ENCODE peak calls at places on chromosomes 4 and X, in nine cellular contexts. T is heart left ventricle, K is breast epithelium, F is A549, L is Peyer's patch, B is HCT116, Q is IMR-90, U is uterus, N is sigmoid colon. C is an unnamed sample.

GRCh38 chr4:114807759-114808404 is 209.3 kb downstream of the UGT8 start:
- DNase-seq in B (peak; percentile 42), K (no peak), N (no peak), L (no peak), F (peak; percentile 34), U (no peak), Q (peak; percentile 3), T (no peak), C (peak; percentile 37)

GRCh38 chr4:55592014-55592413 is at the start of gene PDCL2:
- DNase-seq in T (no peak), B (no peak), N (no peak), F (peak; percentile 3), L (no peak), Q (no peak), K (no peak), U (no peak), C (no peak)

GRCh38 chr4:90760059-90760458 is 632.9 kb downstream of the CCSER1 start:
- DNase-seq in N (no peak), K (no peak), Q (no peak), T (no peak), F (no peak), B (no peak), U (no peak), L (no peak), C (no peak)

GRCh38 chrX:67601771-67602170 is 58.0 kb downstream of the AR start:
- DNase-seq in T (no peak), K (no peak), B (no peak), N (no peak), L (no peak), Q (no peak), U (no peak), F (no peak), C (no peak)

GRCh38 chr4:26748805-26749204 is 111.8 kb upstream of the STIM2 start:
- DNase-seq in F (no peak), Q (no peak), T (no peak), N (no peak), B (no peak), L (no peak), U (no peak), K (no peak), C (no peak)

GRCh38 chr4:155703486-155704227 is 37.0 kb downstream of the GUCY1A1 start:
- DNase-seq in Q (peak; percentile 47), F (no peak), N (no peak), T (no peak), K (no peak), U (no peak), B (no peak), L (no peak), C (no peak)

GRCh38 chr4:87375719-87376291 is 15.2 kb downstream of the HSD17B11 start:
- DNase-seq in N (peak; percentile 76), L (no peak), Q (peak; percentile 88), B (peak; percentile 22), T (no peak), K (no peak), U (no peak), F (peak; percentile 72), C (peak; percentile 53)

GRCh38 chrX:48520455-48520854 is 1.2 kb upstream of the EBP start:
- DNase-seq in L (no peak), F (no peak), B (no peak), Q (no peak), T (no peak), N (no peak), K (no peak), U (no peak), C (no peak)

GRCh38 chr4:94354474-94354896 is 11.8 kb upstream of the HPGDS start:
- DNase-seq in Q (no peak), B (no peak), U (no peak), L (no peak), N (no peak), F (no peak), K (no peak), T (no peak), C (no peak)

GRCh38 chr4:36053931-36054330 is 190.4 kb downstream of the ARAP2 start:
- DNase-seq in U (no peak), F (no peak), L (no peak), K (no peak), N (no peak), B (no peak), Q (no peak), T (no peak), C (no peak)

GRCh38 chr4:94357624-94358023 is 15.0 kb upstream of the HPGDS start:
- DNase-seq in K (no peak), Q (peak; percentile 27), T (no peak), B (no peak), F (no peak), U (no peak), N (no peak), L (no peak), C (no peak)

GRCh38 chr4:138655970-138656369 is 359.6 kb upstream of the NOCT start:
- DNase-seq in T (no peak), N (no peak), L (no peak), K (no peak), U (no peak), F (no peak), B (no peak), Q (no peak), C (no peak)

GRCh38 chr4:138658518-138658917 is 357.1 kb upstream of the NOCT start:
- DNase-seq in T (no peak), Q (no peak), F (no peak), L (no peak), N (no peak), U (no peak), K (no peak), B (no peak), C (no peak)

GRCh38 chr4:138663883-138664282 is 351.7 kb upstream of the NOCT start:
- DNase-seq in Q (peak; percentile 11), U (no peak), K (no peak), F (no peak), N (no peak), L (no peak), T (no peak), B (no peak), C (no peak)

GRCh38 chr4:138659041-138659565 is 356.5 kb upstream of the NOCT start:
- DNase-seq in K (no peak), F (no peak), N (no peak), L (no peak), T (no peak), B (no peak), U (no peak), Q (no peak), C (no peak)

GRCh38 chr4:138659640-138660325 is 355.8 kb upstream of the NOCT start:
- DNase-seq in B (no peak), K (no peak), U (no peak), T (no peak), N (no peak), F (no peak), L (no peak), Q (no peak), C (no peak)
- H3K27ac ChIP-seq in B (no peak overlapping the region), K (no peak overlapping the region), U (no peak overlapping the region), T (no peak overlapping the region), N (no peak overlapping the region), F (no peak overlapping the region), L (no peak overlapping the region), Q (no peak overlapping the region), C (no peak overlapping the region)

DNA sequence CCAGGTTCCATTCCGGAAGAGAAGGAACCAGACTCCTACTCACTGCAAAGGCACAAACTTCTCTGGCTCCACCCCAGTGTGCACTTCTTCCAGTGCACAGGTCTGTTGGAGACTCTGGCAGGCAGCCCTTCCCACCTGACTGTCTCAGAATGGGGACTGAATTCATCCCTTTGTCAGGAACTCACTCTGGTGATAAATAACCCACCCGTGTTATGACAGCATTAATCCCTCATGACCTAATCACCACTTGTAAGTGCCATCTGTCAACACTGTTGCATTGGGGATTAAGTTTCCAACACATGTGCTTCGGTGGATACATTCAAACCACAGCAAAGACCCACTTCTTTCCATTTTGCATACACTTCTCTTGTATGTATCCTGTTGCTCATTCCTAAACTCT is 1002.9 kb upstream of the IGFBP7 start:
- DNase-seq in U (no peak), K (no peak), B (no peak), L (no peak), Q (no peak), T (no peak), N (no peak), F (no peak), C (no peak)
- TF ChIP-seq POLR2A in U (no peak), K (no peak), B (no peak), L (no peak), Q (no peak), T (no peak), N (no peak), F (no peak), C (no peak)

GRCh38 chr4:74474345-74475099 is 29.6 kb downstream of the AREG start:
- DNase-seq in K (no peak), F (no peak), B (no peak), Q (peak; percentile 77), N (no peak), L (no peak), U (no peak), T (no peak), C (no peak)

GRCh38 chr4:74475946-74476345 is 31.0 kb downstream of the AREG start:
- DNase-seq in F (no peak), U (no peak), T (no peak), K (no peak), L (no peak), N (no peak), B (no peak), Q (no peak), C (no peak)

GRCh38 chr4:74471228-74471627 is 26.3 kb downstream of the AREG start:
- DNase-seq in K (no peak), B (no peak), U (no peak), N (no peak), Q (no peak), F (no peak), L (no peak), T (no peak), C (no peak)

GRCh38 chr4:74479009-74479408 is 34.1 kb downstream of the AREG start:
- DNase-seq in F (no peak), B (no peak), U (no peak), L (no peak), Q (no peak), K (no peak), N (no peak), T (no peak), C (no peak)

GRCh38 chr4:74473155-74473811 is 28.3 kb downstream of the AREG start:
- DNase-seq in U (no peak), K (no peak), F (peak; percentile 36), T (no peak), B (no peak), N (no peak), Q (peak; percentile 91), L (no peak), C (no peak)
- H3K27ac ChIP-seq in U (no peak overlapping the region), K (no peak overlapping the region), F (peak overlapping the region; percentile 63), T (no peak overlapping the region), B (no peak overlapping the region), N (no peak overlapping the region), Q (peak overlapping the region; percentile 4), L (no peak overlapping the region), C (no peak overlapping the region)

DNA sequence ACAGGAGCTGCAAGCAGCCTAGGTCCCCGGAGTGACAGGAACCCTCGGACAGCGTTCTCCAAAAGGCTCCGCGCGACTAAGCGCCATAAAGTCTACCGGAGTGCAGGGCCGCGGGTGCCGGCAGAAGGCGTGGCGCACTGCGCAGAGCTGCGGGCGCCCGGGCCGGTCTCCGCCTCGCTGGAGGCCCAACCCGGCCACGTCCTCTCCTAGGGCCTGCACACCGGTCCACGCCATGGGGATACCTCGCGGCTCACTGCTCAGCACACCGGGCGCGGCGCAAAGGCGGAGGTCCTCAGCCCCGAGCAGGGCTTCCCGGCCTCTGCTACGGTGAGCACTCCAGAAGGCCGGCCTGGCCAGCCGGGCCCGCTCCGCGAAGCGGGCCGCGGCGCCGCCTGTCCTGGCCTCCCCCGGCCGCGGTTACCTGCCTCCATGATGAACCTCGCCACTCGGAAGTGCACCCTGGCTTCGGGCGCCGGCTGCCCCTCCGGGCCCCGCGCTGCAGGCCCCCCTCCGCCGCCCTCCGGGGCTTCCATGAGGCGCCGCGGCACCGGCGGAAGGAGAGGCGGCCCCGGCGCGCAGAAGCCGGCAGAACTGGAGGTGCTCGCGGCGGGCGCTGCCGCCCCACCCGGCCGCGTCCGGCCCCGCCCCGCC is at the start of gene CCNQ:
- DNase-seq in K (no peak), B (no peak), Q (peak; percentile 10), F (peak; percentile 32), N (no peak), U (no peak), L (no peak), T (no peak), C (peak; percentile 31)
- TF ChIP-seq POLR2A in K (no peak), B (no peak), Q (peak; percentile 63), F (peak; percentile 50), N (no peak), U (no peak), L (peak; percentile 50), T (no peak), C (peak; percentile 61)

C was measured in adrenal gland.